ENCODE peak calls at places on chromosomes 13 and 19, in six cellular contexts. J is tibial nerve, V is H54, Y is Peyer's patch, C is gastrocnemius medialis, T is ovary. D is an unnamed sample.
A peak's percentile ranks its signal among the peaks of the same experiment; 100 is the strongest.

GRCh38 chr19:18029617-18030338 is 21.8 kb downstream of the ARRDC2 start:
- DNase-seq in J (no peak), V (no peak), Y (peak; percentile 61), C (peak; percentile 99), T (no peak), D (peak; percentile 71)

GRCh38 chr13:109764474-109765292 is 21.7 kb downstream of the IRS2 start:
- DNase-seq in J (no peak), V (no peak), Y (no peak), C (peak; percentile 71), T (no peak), D (no peak)

GRCh38 chr19:47885067-47885463 is 1.1 kb downstream of the SULT2A1 start:
- DNase-seq in J (no peak), V (no peak), Y (no peak), C (no peak), T (no peak), D (no peak)

GRCh38 chr13:73607489-73608156 is 526.6 kb downstream of the KLF12 start:
- DNase-seq in J (no peak), V (no peak), Y (no peak), C (no peak), T (no peak), D (no peak)

GRCh38 chr13:43698743-43699142 is 88.0 kb downstream of the ENOX1 start:
- DNase-seq in J (no peak), V (no peak), Y (no peak), C (no peak), T (no peak), D (no peak)

GRCh38 chr13:89324582-89324981 is 1653.4 kb downstream of the SLITRK5 start:
- DNase-seq in J (no peak), V (no peak), Y (no peak), C (no peak), T (no peak), D (no peak)

GRCh38 chr19:46081928-46082727 is 41.3 kb upstream of the IGFL4 start:
- DNase-seq in J (no peak), V (peak; percentile 9), Y (no peak), C (no peak), T (no peak), D (peak; percentile 46)

GRCh38 chr19:44718441-44719261 is 19.7 kb downstream of the CEACAM16 start:
- DNase-seq in J (no peak), V (peak; percentile 42), Y (peak; percentile 68), C (no peak), T (peak; percentile 88), D (no peak)

GRCh38 chr19:4939466-4939865 is 29.4 kb upstream of the KDM4B start:
- DNase-seq in J (no peak), V (no peak), Y (no peak), C (no peak), T (no peak), D (no peak)

GRCh38 chr19:17685451-17686026 is 2.6 kb downstream of the UNC13A start:
- DNase-seq in J (no peak), V (no peak), Y (no peak), C (no peak), T (no peak), D (no peak)

GRCh38 chr13:24045456-24045996 is 115.0 kb upstream of the SPATA13 start:
- DNase-seq in J (no peak), V (no peak), Y (no peak), C (no peak), T (no peak), D (no peak)

GRCh38 chr19:18168673-18169381 is 4.8 kb upstream of the IFI30 start:
- DNase-seq in J (no peak), V (no peak), Y (no peak), C (no peak), T (no peak), D (no peak)

GRCh38 chr19:43504426-43505185 is at the start of gene PHLDB3:
- DNase-seq in J (no peak), V (peak; percentile 62), Y (peak; percentile 76), C (peak; percentile 15), T (peak; percentile 59), D (no peak)

GRCh38 chr13:90732049-90732448 is 615.4 kb upstream of the MIR17HG start:
- DNase-seq in J (no peak), V (no peak), Y (no peak), C (no peak), T (no peak), D (no peak)

GRCh38 chr13:45481688-45482087 is 16.9 kb downstream of the COG3 start:
- DNase-seq in J (no peak), V (no peak), Y (no peak), C (no peak), T (no peak), D (no peak)

GRCh38 chr13:114149774-114150740 is 17.6 kb upstream of the RASA3 start:
- DNase-seq in J (no peak), V (no peak), Y (peak; percentile 39), C (no peak), T (no peak), D (no peak)

GRCh38 chr19:31974941-31975340 is 370.5 kb upstream of the ZNF507 start:
- DNase-seq in J (no peak), V (no peak), Y (no peak), C (no peak), T (no peak), D (no peak)

GRCh38 chr13:112893570-112894422 is 75.2 kb upstream of the MCF2L start:
- DNase-seq in J (no peak), V (peak; percentile 75), Y (peak; percentile 70), C (no peak), T (no peak), D (peak; percentile 30)

GRCh38 chr19:2040647-2041435 is 10.2 kb downstream of the MKNK2 start:
- DNase-seq in J (no peak), V (no peak), Y (no peak), C (no peak), T (peak; percentile 22), D (no peak)

GRCh38 chr19:2042485-2043268 is 8.4 kb downstream of the MKNK2 start:
- DNase-seq in J (no peak), V (no peak), Y (peak; percentile 70), C (peak; percentile 67), T (peak; percentile 27), D (no peak)

GRCh38 chr19:2041436-2041685 is 9.7 kb downstream of the MKNK2 start:
- DNase-seq in J (no peak), V (no peak), Y (no peak), C (peak; percentile 36), T (no peak), D (no peak)

GRCh38 chr19:2043269-2043641 is 7.8 kb downstream of the MKNK2 start:
- DNase-seq in J (no peak), V (no peak), Y (peak; percentile 56), C (peak; percentile 56), T (no peak), D (no peak)

GRCh38 chr19:2041686-2042484 is 9.2 kb downstream of the MKNK2 start:
- DNase-seq in J (peak; percentile 96), V (no peak), Y (peak; percentile 100), C (peak; percentile 98), T (peak; percentile 99), D (peak; percentile 99)
- TF ChIP-seq POLR2A in J (no peak), V (no peak), Y (no peak), C (peak; percentile 67), T (peak; percentile 29), D (no peak)

DNA sequence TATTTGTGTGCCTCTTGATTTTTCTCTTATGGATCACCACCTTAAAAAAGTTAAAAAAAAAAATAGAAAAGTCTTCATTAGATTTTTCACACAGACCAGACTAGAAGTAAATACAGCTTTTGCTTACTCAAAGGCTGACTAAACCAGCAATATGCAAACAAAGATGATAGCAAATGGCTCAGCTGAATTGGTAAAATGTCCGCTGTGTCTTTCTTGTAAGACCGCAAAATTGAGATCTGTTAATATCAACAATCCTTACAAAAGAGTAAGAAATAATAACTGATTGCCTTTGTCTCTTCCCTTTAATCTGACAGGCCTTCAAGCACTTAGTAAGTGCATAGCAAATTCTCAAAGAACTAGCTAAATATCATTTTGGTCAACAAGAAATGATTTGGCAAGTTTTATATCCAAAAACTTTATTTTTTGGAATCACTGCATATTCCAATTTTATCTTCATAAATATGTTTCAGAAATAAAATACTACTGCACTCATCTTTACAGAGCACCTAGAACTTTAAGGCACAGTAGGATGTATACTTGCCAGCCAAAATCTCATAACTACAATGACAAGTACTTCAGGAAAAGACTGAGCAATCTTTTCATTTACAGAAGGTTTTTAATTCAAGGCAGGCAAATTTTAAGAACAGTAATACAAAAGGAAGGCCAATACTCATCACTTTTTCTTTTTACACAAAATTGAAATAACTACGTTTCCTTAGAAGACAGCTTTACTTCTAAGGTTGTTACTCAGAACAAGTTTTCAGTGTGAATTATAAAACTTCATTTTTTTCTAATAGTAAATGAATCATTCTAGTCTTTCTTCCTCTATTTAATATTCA is 1.2 kb downstream of the ELF1 start:
- DNase-seq in J (no peak), V (no peak), Y (no peak), C (no peak), T (no peak), D (peak; percentile 48)
- TF ChIP-seq POLR2A in J (no peak), V (no peak), Y (no peak), C (no peak), T (no peak), D (no peak)

GRCh38 chr19:13839193-13839937 is 37.6 kb upstream of the NANOS3 start:
- DNase-seq in J (peak; percentile 84), V (no peak), Y (peak; percentile 83), C (peak; percentile 94), T (peak; percentile 57), D (peak; percentile 90)

GRCh38 chr19:13841339-13842293 is 35.3 kb upstream of the NANOS3 start:
- DNase-seq in J (no peak), V (no peak), Y (peak; percentile 88), C (peak; percentile 96), T (no peak), D (peak; percentile 69)

GRCh38 chr19:13842294-13843103 is 34.4 kb upstream of the NANOS3 start:
- DNase-seq in J (peak; percentile 88), V (no peak), Y (peak; percentile 88), C (peak; percentile 86), T (peak; percentile 90), D (peak; percentile 87)

GRCh38 chr19:13839938-13840750 is 36.8 kb upstream of the NANOS3 start:
- DNase-seq in J (no peak), V (peak; percentile 82), Y (peak; percentile 95), C (peak; percentile 73), T (no peak), D (peak; percentile 50)

GRCh38 chr19:13840751-13841338 is 36.1 kb upstream of the NANOS3 start:
- DNase-seq in J (no peak), V (no peak), Y (no peak), C (no peak), T (no peak), D (no peak)
- TF ChIP-seq POLR2A in J (no peak), V (no peak), Y (no peak), C (no peak), T (no peak), D (no peak)

DNA sequence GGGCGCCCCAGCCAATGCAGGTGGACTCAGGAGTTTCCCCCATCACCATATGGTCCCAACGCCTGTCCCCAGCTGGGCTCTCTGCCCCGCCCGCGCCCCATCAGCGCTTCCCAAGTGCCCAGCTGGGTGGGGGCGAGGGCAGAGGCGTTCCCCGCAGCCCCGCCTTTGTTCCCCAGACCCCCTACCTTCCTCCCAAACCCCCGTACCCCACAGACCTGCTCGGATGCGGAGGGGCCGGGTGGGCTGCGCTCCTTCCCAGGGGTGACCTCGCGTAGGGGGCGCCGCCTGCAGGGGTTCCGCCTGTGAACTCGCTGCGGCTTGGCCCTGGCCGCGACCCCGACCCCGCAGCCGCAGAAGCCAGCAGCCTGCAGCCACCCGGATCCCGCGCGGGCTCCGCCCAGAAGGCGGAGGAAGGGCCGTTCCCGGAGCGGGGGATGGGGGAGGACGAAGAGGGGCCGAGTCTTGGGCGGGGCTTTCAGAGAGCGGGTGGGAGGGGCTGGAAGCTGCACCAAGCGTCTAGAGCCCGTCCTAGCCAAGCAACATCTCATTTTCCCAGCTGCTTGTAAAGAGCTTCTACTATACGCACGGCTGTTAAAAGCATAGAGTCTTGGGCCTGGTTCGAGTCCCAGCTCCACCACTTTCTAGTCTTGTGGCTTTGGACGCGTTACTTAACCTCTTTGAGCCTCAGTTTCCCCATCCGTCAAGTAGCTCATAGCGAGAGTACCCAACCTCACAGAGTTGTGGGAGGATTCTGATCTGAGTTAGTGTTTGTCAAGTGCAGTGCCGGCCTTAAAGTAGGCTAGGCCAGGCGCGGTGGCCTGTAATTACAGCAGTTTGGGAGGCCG is at the start of gene RAB3D:
- DNase-seq in J (peak; percentile 85), V (peak; percentile 89), Y (peak; percentile 92), C (peak; percentile 76), T (peak; percentile 92), D (peak; percentile 83)
- TF ChIP-seq POLR2A in J (peak; percentile 27), V (peak; percentile 22), Y (peak; percentile 46), C (peak; percentile 14), T (no peak), D (no peak)